ENCODE peak calls at places on chromosome 3, in four cellular contexts. P, H, Y and T are unnamed samples.

GRCh38 chr3:189272500-189273119 is 100.8 kb downstream of the TPRG1 start:
- DNase-seq in H (no peak), P (peak), Y (no peak), T (no peak)

GRCh38 chr3:151228291-151229125 is 25.5 kb upstream of the GPR171 start:
- DNase-seq in Y (peak), P (no peak), H (no peak), T (no peak)

GRCh38 chr3:13148126-13148525 is 74.9 kb upstream of the IQSEC1 start:
- DNase-seq in H (no peak), P (no peak), Y (no peak), T (no peak)

GRCh38 chr3:18114894-18115293 is 310.2 kb downstream of the SATB1 start:
- DNase-seq in Y (no peak), H (no peak), P (no peak), T (no peak)

GRCh38 chr3:48628277-48629017 is 6.8 kb downstream of the SLC26A6 start:
- DNase-seq in Y (no peak), P (no peak), H (no peak), T (no peak)

GRCh38 chr3:52525666-52526065 is 8.0 kb downstream of the NT5DC2 start:
- DNase-seq in H (peak), P (no peak), Y (no peak), T (peak)

GRCh38 chr3:13051066-13051465 is 22.2 kb downstream of the IQSEC1 start:
- DNase-seq in Y (no peak), H (no peak), P (no peak), T (no peak)

GRCh38 chr3:195072916-195073564 is 197.9 kb downstream of the XXYLT1 start:
- DNase-seq in P (no peak), H (no peak), Y (no peak), T (no peak)

GRCh38 chr3:14947105-14947885 is at the start of gene NR2C2:
- DNase-seq in Y (peak), H (peak), P (peak), T (peak)

GRCh38 chr3:51813539-51813938 is 34.5 kb upstream of the IQCF6 start:
- DNase-seq in P (no peak), H (no peak), Y (no peak), T (no peak)

GRCh38 chr3:150068440-150069157 is 97.9 kb upstream of the PFN2 start:
- DNase-seq in H (no peak), P (no peak), Y (no peak), T (no peak)

GRCh38 chr3:147540921-147541320 is 131.8 kb downstream of the ZIC1 start:
- DNase-seq in Y (no peak), H (no peak), P (no peak), T (no peak)

GRCh38 chr3:189308594-189308993 is 136.8 kb downstream of the TPRG1 start:
- DNase-seq in Y (no peak), P (no peak), H (no peak), T (no peak)

GRCh38 chr3:193791041-193792032 is 198.3 kb downstream of the OPA1 start:
- DNase-seq in Y (no peak), H (no peak), P (no peak), T (no peak)

GRCh38 chr3:43161684-43162512 is 56.0 kb upstream of the POMGNT2 start:
- DNase-seq in P (no peak), Y (peak), H (no peak), T (no peak)

GRCh38 chr3:183427206-183428139 is 946 bp downstream of the MCF2L2 start:
- DNase-seq in H (no peak), P (no peak), Y (no peak), T (no peak)

GRCh38 chr3:10560060-10560861 is 54.9 kb upstream of the ATP2B2 start:
- DNase-seq in Y (no peak), P (no peak), H (no peak), T (no peak)

GRCh38 chr3:171895890-171896289 is 52.7 kb downstream of the TMEM212 start:
- DNase-seq in P (no peak), H (no peak), Y (no peak), T (no peak)

GRCh38 chr3:184808021-184808420 is 3.9 kb upstream of the VPS8 start:
- DNase-seq in P (peak), Y (no peak), H (no peak), T (no peak)

GRCh38 chr3:143736651-143737050 is 111.6 kb downstream of the SLC9A9 start:
- DNase-seq in H (no peak), P (no peak), Y (peak), T (no peak)

GRCh38 chr3:152301745-152302181 is 33.0 kb downstream of the MBNL1 start:
- DNase-seq in P (no peak), Y (no peak), H (no peak), T (no peak)

GRCh38 chr3:197791120-197792018 is at the start of gene LRCH3:
- DNase-seq in H (peak), Y (peak), P (peak), T (peak)

GRCh38 chr3:46922426-46922825 is 44.9 kb downstream of the PTH1R start:
- DNase-seq in Y (no peak), H (no peak), P (no peak), T (no peak)

GRCh38 chr3:134079111-134079531 is 49.4 kb upstream of the SLCO2A1 start:
- DNase-seq in P (no peak), H (no peak), Y (no peak), T (no peak)

GRCh38 chr3:151214459-151214858 is 11.4 kb upstream of the GPR171 start:
- DNase-seq in P (no peak), H (no peak), Y (no peak), T (no peak)

GRCh38 chr3:39668420-39668819 is 141.0 kb upstream of the MYRIP start:
- DNase-seq in H (no peak), Y (peak), P (peak), T (no peak)

GRCh38 chr3:13218541-13218908 is 145.3 kb upstream of the IQSEC1 start:
- DNase-seq in Y (no peak), H (no peak), P (no peak), T (no peak)

GRCh38 chr3:138331143-138331894 is 1.7 kb upstream of the NME9 start:
- DNase-seq in Y (peak), H (no peak), P (no peak), T (no peak)

GRCh38 chr3:195537995-195538394 is 5.1 kb downstream of the PPP1R2 start:
- DNase-seq in P (no peak), Y (no peak), H (no peak), T (no peak)

GRCh38 chr3:120182613-120183524 is 88.6 kb upstream of the GSK3B start:
- DNase-seq in Y (peak), H (no peak), P (no peak), T (no peak)

GRCh38 chr3:46607603-46608028 is 4.7 kb upstream of the FAM240A start:
- DNase-seq in Y (no peak), H (no peak), P (no peak), T (no peak)

GRCh38 chr3:194370753-194371152 is 1.2 kb upstream of the LRRC15 start:
- DNase-seq in Y (no peak), H (no peak), P (no peak), T (no peak)

GRCh38 chr3:52779411-52780297 is 2.3 kb downstream of the ITIH1 start:
- DNase-seq in Y (no peak), P (no peak), H (no peak), T (peak)

GRCh38 chr3:99536555-99537314 is 101.7 kb upstream of the COL8A1 start:
- DNase-seq in H (no peak), P (no peak), Y (peak), T (no peak)

GRCh38 chr3:177460100-177460499 is 262.8 kb upstream of the TBL1XR1 start:
- DNase-seq in H (no peak), Y (no peak), P (no peak), T (no peak)

GRCh38 chr3:69426291-69426690 is 40.4 kb upstream of the FRMD4B start:
- DNase-seq in Y (no peak), P (no peak), H (no peak), T (no peak)

GRCh38 chr3:36219398-36219797 is 160.9 kb upstream of the STAC start:
- DNase-seq in P (no peak), Y (peak), H (no peak), T (no peak)

GRCh38 chr3:111874177-111874820 is 15.2 kb downstream of the PHLDB2 start:
- DNase-seq in H (no peak), P (no peak), Y (peak), T (no peak)

GRCh38 chr3:194686414-194686815 is 732 bp downstream of the FAM43A start:
- DNase-seq in Y (no peak), P (no peak), H (no peak), T (no peak)